ENCODE peak calls at places on chromosomes 6 and 20, in nine cellular contexts. K is cardiac muscle cell, I is ovary, F is Panc1, W is lower lobe of right lung, G is transverse colon, T is tibial nerve, Q is stomach, L is lung. E is an unnamed sample.

GRCh38 chr20:17833036-17833674 is 133.4 kb downstream of the BANF2 start:
- DNase-seq in K (peak; percentile 62), I (no peak), F (no peak), W (no peak), G (no peak), T (no peak), Q (no peak), L (no peak), E (no peak)

GRCh38 chr6:149395185-149395584 is 4.9 kb upstream of the SUMO4 start:
- DNase-seq in K (no peak), I (no peak), F (no peak), W (no peak), G (no peak), T (no peak), Q (no peak), L (no peak), E (no peak)

GRCh38 chr20:38308047-38308438 is 4.1 kb downstream of the BPI start:
- DNase-seq in K (peak; percentile 40), I (no peak), F (no peak), W (no peak), G (no peak), T (no peak), Q (no peak), L (no peak), E (no peak)

GRCh38 chr20:58775371-58775770 is 75.3 kb downstream of the GNAS-AS1 start:
- DNase-seq in K (no peak), I (no peak), F (no peak), W (no peak), G (no peak), T (no peak), Q (no peak), L (no peak), E (no peak)

GRCh38 chr20:50450961-50451752 is 59.0 kb upstream of the PTPN1 start:
- DNase-seq in K (peak; percentile 76), I (peak; percentile 55), F (no peak), W (no peak), G (peak; percentile 61), T (no peak), Q (peak; percentile 48), L (no peak), E (peak; percentile 54)

GRCh38 chr20:50368813-50369224 is 141.4 kb upstream of the PTPN1 start:
- DNase-seq in K (peak; percentile 66), I (no peak), F (no peak), W (no peak), G (no peak), T (no peak), Q (no peak), L (no peak), E (no peak)

GRCh38 chr20:50794181-50794845 is 548 bp upstream of the BCAS4 start:
- DNase-seq in K (no peak), I (no peak), F (no peak), W (peak; percentile 43), G (no peak), T (no peak), Q (no peak), L (no peak), E (no peak)

GRCh38 chr6:116762235-116762634 is 3.3 kb downstream of the FAM162B start:
- DNase-seq in K (no peak), I (no peak), F (no peak), W (no peak), G (no peak), T (no peak), Q (no peak), L (no peak), E (no peak)

DNA sequence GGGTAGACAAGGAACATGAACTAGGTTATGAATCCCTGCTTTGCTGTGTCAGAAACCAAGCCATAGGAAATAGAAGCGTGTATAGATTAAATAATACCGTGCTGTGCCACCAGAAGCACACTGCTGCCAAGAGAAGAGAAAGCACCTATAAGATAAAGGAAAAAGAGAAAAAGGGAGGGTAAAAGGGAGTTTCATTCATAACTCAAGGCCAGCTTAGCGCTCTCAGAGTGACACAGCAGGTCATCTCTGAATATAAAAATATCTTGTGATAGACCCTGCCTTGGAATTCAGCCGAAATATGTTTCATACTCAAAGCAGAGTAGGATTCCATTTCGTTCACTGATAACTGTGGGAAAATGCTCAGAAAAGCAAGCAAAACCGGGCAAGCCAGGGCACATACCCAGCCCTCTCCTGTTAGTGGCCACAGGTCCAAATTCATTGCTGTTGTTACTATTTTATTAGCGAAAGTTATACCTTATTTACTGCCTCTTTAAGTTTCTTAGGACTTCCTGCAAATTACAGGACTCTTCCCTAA is 8.7 kb downstream of the JAG1 start:
- DNase-seq in K (no peak), I (no peak), F (no peak), W (no peak), G (no peak), T (no peak), Q (no peak), L (no peak), E (peak; percentile 27)
- H3K4me1 ChIP-seq in K (peaks cover 51% of the 10 kb centered on the region), I (peaks cover 13% of the 10 kb centered on the region), F (peaks cover 29% of the 10 kb centered on the region), W (peaks cover 79% of the 10 kb centered on the region), G (peaks cover 25% of the 10 kb centered on the region), T (peaks cover 25% of the 10 kb centered on the region), Q (peaks cover 58% of the 10 kb centered on the region), L (peaks cover 11% of the 10 kb centered on the region), E (peaks cover 32% of the 10 kb centered on the region)

GRCh38 chr20:62708591-62709536 is at the start of gene NTSR1:
- DNase-seq in K (no peak), I (no peak), F (no peak), W (no peak), G (no peak), T (no peak), Q (no peak), L (no peak), E (no peak)

GRCh38 chr20:62707981-62708521 is 585 bp upstream of the NTSR1 start:
- DNase-seq in K (no peak), I (no peak), F (no peak), W (no peak), G (no peak), T (no peak), Q (no peak), L (no peak), E (no peak)

GRCh38 chr20:62710886-62711702 is 2.5 kb downstream of the NTSR1 start:
- DNase-seq in K (no peak), I (no peak), F (no peak), W (no peak), G (peak; percentile 32), T (no peak), Q (peak; percentile 62), L (no peak), E (no peak)

GRCh38 chr20:62710221-62710885 is 1.7 kb downstream of the NTSR1 start:
- DNase-seq in K (no peak), I (no peak), F (no peak), W (no peak), G (no peak), T (no peak), Q (no peak), L (no peak), E (no peak)

GRCh38 chr20:62709537-62709905 is 885 bp downstream of the NTSR1 start:
- DNase-seq in K (no peak), I (no peak), F (no peak), W (no peak), G (no peak), T (no peak), Q (no peak), L (no peak), E (no peak)
- H3K4me3 ChIP-seq in K (no peak overlapping the region), I (no peak overlapping the region), F (peak overlapping the region; percentile 86), W (no peak overlapping the region), G (peak overlapping the region; percentile 13), T (no peak overlapping the region), Q (no peak overlapping the region), L (no peak overlapping the region), E (peak overlapping the region; percentile 43)

DNA sequence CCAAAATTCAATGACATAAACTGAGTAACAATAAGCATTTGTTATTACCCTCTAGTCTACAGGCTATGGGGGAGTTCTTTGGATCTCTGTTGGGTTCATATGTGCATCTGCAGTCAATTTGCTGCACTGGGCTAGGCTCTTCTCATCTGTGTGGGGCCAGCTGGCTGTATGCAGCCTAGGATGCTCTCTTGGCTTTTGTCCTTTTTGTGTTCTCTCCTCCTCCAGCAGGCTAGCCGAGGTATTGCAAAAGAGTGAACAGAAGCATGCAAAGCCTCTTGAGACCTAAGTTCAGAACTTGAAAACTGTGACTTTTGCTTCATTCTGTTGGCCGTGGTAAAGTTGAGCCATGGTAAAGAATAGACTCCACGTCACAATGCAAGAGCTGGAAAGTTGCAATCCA is 62.8 kb upstream of the FOXO3 start:
- DNase-seq in K (peak; percentile 70), I (no peak), F (peak; percentile 41), W (no peak), G (peak; percentile 12), T (no peak), Q (no peak), L (no peak), E (peak; percentile 41)
- TF ChIP-seq CTCF in K (peak; percentile 68), I (no peak), F (peak; percentile 81), W (peak; percentile 28), G (no peak), T (no peak), Q (no peak), L (no peak), E (no peak)

DNA sequence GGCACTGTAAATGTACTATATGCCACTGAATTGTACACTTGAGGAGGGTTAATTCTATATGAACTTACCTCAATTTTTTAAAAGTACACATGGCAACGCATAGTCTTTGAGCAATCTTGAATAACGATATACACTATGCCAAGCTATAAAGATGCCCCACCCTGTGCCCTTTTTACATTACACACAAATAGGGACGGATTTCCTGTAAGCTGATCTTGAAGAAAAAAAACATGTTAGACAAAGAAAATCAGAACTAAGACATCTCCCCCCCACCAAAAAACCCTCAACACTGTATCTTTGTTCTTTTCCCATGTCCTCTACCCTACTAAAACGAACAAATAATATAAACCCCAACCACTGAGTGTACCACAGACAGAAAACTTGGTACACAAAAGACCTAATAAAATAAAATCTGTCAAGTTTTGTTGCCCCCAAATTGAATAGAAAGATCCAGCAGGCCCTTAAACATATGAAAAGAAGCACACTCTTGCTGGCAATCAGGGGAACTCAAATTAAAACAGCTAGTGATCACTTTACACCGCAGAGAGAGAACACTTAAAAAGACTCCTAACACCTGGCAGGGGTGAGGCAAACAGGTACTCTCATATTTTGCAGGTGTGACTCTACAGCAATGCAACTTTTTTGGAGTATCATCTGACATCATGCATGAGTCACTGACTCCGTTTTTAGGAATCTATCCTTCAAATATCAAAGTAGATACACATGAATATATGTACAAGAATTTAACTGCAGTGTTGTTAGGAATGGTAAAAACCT is 29.6 kb downstream of the BACH2 start:
- DNase-seq in K (no peak), I (no peak), F (no peak), W (no peak), G (no peak), T (no peak), Q (no peak), L (no peak), E (no peak)
- H3K4me1 ChIP-seq in K (no peaks in the 10 kb centered on the region), I (no peaks in the 10 kb centered on the region), F (no peaks in the 10 kb centered on the region), W (no peaks in the 10 kb centered on the region), G (no peaks in the 10 kb centered on the region), T (no peaks in the 10 kb centered on the region), Q (no peaks in the 10 kb centered on the region), L (no peaks in the 10 kb centered on the region), E (no peaks in the 10 kb centered on the region)

GRCh38 chr6:43391448-43392031 is 22.1 kb upstream of the ZNF318 start:
- DNase-seq in K (no peak), I (no peak), F (no peak), W (no peak), G (no peak), T (no peak), Q (no peak), L (no peak), E (no peak)
- H3K4me3 ChIP-seq in K (no peak overlapping the region), I (no peak overlapping the region), F (no peak overlapping the region), W (peak overlapping the region; percentile 34), G (no peak overlapping the region), T (no peak overlapping the region), Q (no peak overlapping the region), L (peak overlapping the region; percentile 16), E (no peak overlapping the region)

E was measured in testis.